ENCODE peak calls at places on chromosomes 7 and 10, in four cellular contexts. X is HCT116, H is AG04449, T is A549. J is an unnamed sample.

GRCh38 chr7:87875151-87876039 is 765 bp downstream of the SLC25A40 start:
- DNase-seq in X (no peak), H (no peak), T (peak), J (no peak)

GRCh38 chr10:102633282-102633681 is 11.0 kb upstream of the TRIM8 start:
- DNase-seq in X (no peak), H (no peak), T (no peak), J (no peak)

GRCh38 chr10:104306897-104307296 is 31.4 kb downstream of the ITPRIP start:
- DNase-seq in X (no peak), H (no peak), T (no peak), J (no peak)

GRCh38 chr10:121601458-121601857 is 3.2 kb upstream of the FGFR2 start:
- DNase-seq in X (no peak), H (no peak), T (no peak), J (no peak)

GRCh38 chr10:71065659-71066058 is 146.7 kb upstream of the UNC5B start:
- DNase-seq in X (no peak), H (no peak), T (peak), J (no peak)

GRCh38 chr7:55056577-55057480 is 38.0 kb downstream of the EGFR start:
- DNase-seq in X (no peak), H (no peak), T (peak), J (no peak)

GRCh38 chr10:44981172-44982113 is 2.8 kb upstream of the DEPP1 start:
- DNase-seq in X (peak), H (no peak), T (peak), J (no peak)

GRCh38 chr7:116687801-116688201 is 15.8 kb downstream of the MET start:
- DNase-seq in X (peak), H (no peak), T (peak), J (no peak)

GRCh38 chr7:50312176-50312575 is 7.7 kb downstream of the IKZF1 start:
- DNase-seq in X (no peak), H (no peak), T (no peak), J (no peak)

GRCh38 chr10:58818889-58819288 is 306.2 kb downstream of the BICC1 start:
- DNase-seq in X (no peak), H (peak), T (peak), J (no peak)

GRCh38 chr7:66609176-66609575 is 19.5 kb upstream of the KCTD7 start:
- DNase-seq in X (no peak), H (no peak), T (no peak), J (no peak)

GRCh38 chr7:121608785-121609184 is 212.7 kb upstream of the FAM3C start:
- DNase-seq in X (no peak), H (no peak), T (no peak), J (no peak)

GRCh38 chr10:110016037-110016436 is 8.3 kb downstream of the ADD3 start:
- DNase-seq in X (no peak), H (no peak), T (peak), J (no peak)

DNA sequence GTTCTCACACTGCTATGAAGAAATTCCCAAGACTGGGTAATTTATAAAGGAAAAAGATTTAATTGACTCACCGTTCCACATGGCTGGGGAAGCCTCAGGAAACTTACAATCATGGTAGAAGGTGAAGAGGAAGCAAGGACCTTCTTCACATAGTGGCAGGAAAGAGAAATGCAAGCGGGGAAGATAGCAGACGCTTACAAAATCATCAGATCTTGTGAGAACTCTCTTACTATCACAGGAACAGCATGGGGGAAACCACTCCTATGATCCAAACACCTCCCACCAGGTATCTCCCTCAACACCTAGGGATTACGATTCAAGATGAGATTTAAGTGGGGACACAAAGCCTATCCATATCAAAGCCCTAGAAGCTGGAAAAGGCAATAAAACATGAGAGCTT is 130.8 kb downstream of the MDFIC start:
- DNase-seq in X (no peak), H (no peak), T (no peak), J (no peak)
- TF ChIP-seq CTCF in X (no peak), H (no peak), T (no peak), J (no peak)

GRCh38 chr7:128060018-128060417 is 28.8 kb upstream of the LRRC4 start:
- DNase-seq in X (no peak), H (no peak), T (no peak), J (no peak)
- TF ChIP-seq CTCF in X (no peak), H (no peak), T (no peak), J (no peak)

GRCh38 chr10:79068203-79068561 is 584 bp upstream of the ZMIZ1 start:
- DNase-seq in X (no peak), H (no peak), T (no peak), J (no peak)
- TF ChIP-seq CTCF in X (no peak), H (no peak), T (no peak), J (no peak)

DNA sequence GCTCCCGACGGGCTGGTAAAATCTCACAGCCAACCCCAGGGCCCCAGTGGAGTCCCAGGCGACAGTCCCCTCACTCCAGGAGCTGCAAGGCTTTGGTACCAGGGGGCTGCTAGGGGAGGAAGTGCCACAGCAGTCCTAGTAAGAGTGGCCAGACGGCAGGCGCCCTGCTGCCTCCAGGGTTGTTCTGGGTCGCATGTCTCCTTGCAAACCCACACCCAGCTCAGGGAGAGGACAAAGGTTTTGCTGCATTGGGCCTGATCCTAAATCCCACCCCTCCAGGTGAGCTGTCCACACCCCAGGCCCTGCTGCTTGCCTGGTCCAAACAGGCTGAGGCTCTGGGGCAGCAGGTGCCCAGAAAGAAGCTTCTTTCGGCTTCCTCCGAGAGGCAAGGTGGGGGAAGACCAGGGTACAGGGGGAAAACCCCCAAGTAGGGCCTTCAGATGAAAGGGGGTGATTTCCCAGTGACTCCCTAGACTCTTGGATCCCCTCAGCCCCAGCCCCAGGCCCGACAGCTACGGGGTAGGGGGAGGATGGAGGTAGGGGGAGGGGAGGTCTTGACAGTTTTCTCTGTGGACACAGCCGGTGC is 4.2 kb upstream of the KCP start:
- DNase-seq in X (no peak), H (no peak), T (no peak), J (no peak)
- TF ChIP-seq CTCF in X (no peak), H (no peak), T (no peak), J (no peak)

DNA sequence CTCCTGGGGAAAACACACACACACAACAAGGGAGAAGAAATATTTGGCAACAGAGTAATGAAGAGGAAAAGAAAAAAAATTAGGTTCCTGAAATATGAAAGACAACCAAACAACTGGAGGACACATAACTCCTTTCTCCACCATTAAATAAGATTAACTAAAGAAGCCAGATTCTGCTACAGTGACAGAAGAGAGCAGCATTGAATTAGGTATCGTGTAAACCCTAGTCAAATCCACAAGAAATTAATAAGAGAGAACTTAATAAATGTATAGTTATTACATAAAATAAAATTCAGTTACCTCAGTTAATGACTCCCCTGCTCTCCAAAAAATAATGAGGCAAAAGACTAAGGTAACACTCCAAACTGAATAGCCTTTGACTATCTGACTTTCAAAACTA is 306.7 kb downstream of the CRPPA start:
- DNase-seq in X (peak), H (no peak), T (peak), J (no peak)
- TF ChIP-seq CTCF in X (peak), H (peak), T (peak), J (no peak)

GRCh38 chr7:134612197-134612596 is 34.5 kb upstream of the BPGM start:
- DNase-seq in X (no peak), H (no peak), T (peak), J (no peak)
- TF ChIP-seq CTCF in X (peak), H (no peak), T (no peak), J (no peak)

GRCh38 chr10:80459047-80459865 is 5.1 kb downstream of the TSPAN14 start:
- DNase-seq in X (no peak), H (no peak), T (no peak), J (no peak)
- TF ChIP-seq CTCF in X (no peak), H (peak), T (no peak), J (no peak)